ENCODE peak calls at places on chromosomes 2 and 18, in five cellular contexts. D, Q, J, G and K are unnamed samples.
A peak's percentile ranks its signal among the peaks of the same experiment; 100 is the strongest.

GRCh38 chr18:56501896-56502295 is 136.5 kb downstream of the TXNL1 start:
- DNase-seq in D (no peak), Q (no peak), J (no peak), G (no peak), K (peak; percentile 49)

GRCh38 chr2:25079050-25079635 is 37.3 kb downstream of the EFR3B start:
- DNase-seq in D (no peak), Q (no peak), J (no peak), G (no peak), K (no peak)

GRCh38 chr18:63992751-63993150 is 22.9 kb downstream of the SERPINB8 start:
- DNase-seq in D (no peak), Q (no peak), J (no peak), G (no peak), K (no peak)

GRCh38 chr2:177553176-177553909 is 160.8 kb downstream of the AGPS start:
- DNase-seq in D (no peak), Q (no peak), J (peak; percentile 19), G (peak; percentile 29), K (no peak)

GRCh38 chr2:219297766-219298456 is 11.3 kb downstream of the PTPRN start:
- DNase-seq in D (no peak), Q (no peak), J (no peak), G (no peak), K (no peak)

GRCh38 chr2:31404302-31404701 is 10.2 kb downstream of the XDH start:
- DNase-seq in D (no peak), Q (no peak), J (peak; percentile 30), G (no peak), K (no peak)

GRCh38 chr18:79001001-79001400 is 21.4 kb downstream of the SALL3 start:
- DNase-seq in D (no peak), Q (no peak), J (no peak), G (no peak), K (no peak)

GRCh38 chr2:43084699-43085091 is 141.7 kb downstream of the ZFP36L2 start:
- DNase-seq in D (no peak), Q (no peak), J (peak; percentile 88), G (no peak), K (no peak)

GRCh38 chr2:182866461-182867369 is at the start of gene FRZB:
- DNase-seq in D (no peak), Q (peak; percentile 14), J (peak; percentile 81), G (no peak), K (no peak)

GRCh38 chr2:54404270-54404669 is 51.9 kb upstream of the SPTBN1 start:
- DNase-seq in D (no peak), Q (no peak), J (peak; percentile 63), G (no peak), K (no peak)

GRCh38 chr18:5630057-5630765 is 86.4 kb upstream of the EPB41L3 start:
- DNase-seq in D (no peak), Q (peak; percentile 48), J (peak; percentile 26), G (no peak), K (peak; percentile 5)

GRCh38 chr18:57353940-57354461 is 1.6 kb downstream of the ST8SIA3 start:
- DNase-seq in D (no peak), Q (peak; percentile 47), J (peak; percentile 42), G (no peak), K (no peak)

GRCh38 chr18:13452851-13453524 is 234.4 kb downstream of the LDLRAD4 start:
- DNase-seq in D (no peak), Q (no peak), J (no peak), G (no peak), K (no peak)

GRCh38 chr2:222714361-222715256 is 43.2 kb downstream of the MOGAT1 start:
- DNase-seq in D (no peak), Q (no peak), J (no peak), G (no peak), K (no peak)